ENCODE peak calls at places on chromosomes 5 and 9, in ten cellular contexts. One of them, this sample, is unnamed. For H3K4me1, the result is how much of the 10 kb centered on the place peaks cover.

GRCh38 chr5:150734579-150735384 is 24.0 kb downstream of the DCTN4 start:
- DNase-seq in sigmoid colon: peak
- DNase-seq in esophagus squamous epithelium: no peak
- DNase-seq in left ventricle myocardium inferior: peak
- DNase-seq in tibial nerve: no peak
- DNase-seq in transverse colon: peak
- DNase-seq in adrenal gland: peak
- DNase-seq in tibial artery: peak
- DNase-seq in endodermal cell: no peak
- DNase-seq in stomach: peak
- DNase-seq in this sample: no peak

GRCh38 chr5:8685704-8686103 is 816.8 kb downstream of the MTRR start:
- DNase-seq in sigmoid colon: no peak
- DNase-seq in esophagus squamous epithelium: no peak
- DNase-seq in left ventricle myocardium inferior: no peak
- DNase-seq in tibial nerve: no peak
- DNase-seq in transverse colon: no peak
- DNase-seq in adrenal gland: no peak
- DNase-seq in tibial artery: no peak
- DNase-seq in endodermal cell: peak
- DNase-seq in stomach: no peak
- DNase-seq in this sample: no peak

GRCh38 chr5:137710086-137710485 is 25.8 kb downstream of the KLHL3 start:
- DNase-seq in sigmoid colon: no peak
- DNase-seq in esophagus squamous epithelium: no peak
- DNase-seq in left ventricle myocardium inferior: no peak
- DNase-seq in tibial nerve: no peak
- DNase-seq in transverse colon: no peak
- DNase-seq in adrenal gland: no peak
- DNase-seq in tibial artery: no peak
- DNase-seq in endodermal cell: peak
- DNase-seq in stomach: no peak
- DNase-seq in this sample: no peak

GRCh38 chr9:15469862-15470261 is 40.9 kb downstream of the PSIP1 start:
- DNase-seq in sigmoid colon: no peak
- DNase-seq in esophagus squamous epithelium: no peak
- DNase-seq in left ventricle myocardium inferior: no peak
- DNase-seq in tibial nerve: no peak
- DNase-seq in transverse colon: no peak
- DNase-seq in adrenal gland: no peak
- DNase-seq in tibial artery: no peak
- DNase-seq in endodermal cell: no peak
- DNase-seq in stomach: no peak
- DNase-seq in this sample: no peak

GRCh38 chr9:136584401-136585328 is 38.8 kb upstream of the NOTCH1 start:
- DNase-seq in sigmoid colon: no peak
- DNase-seq in esophagus squamous epithelium: no peak
- DNase-seq in left ventricle myocardium inferior: no peak
- DNase-seq in tibial nerve: no peak
- DNase-seq in transverse colon: no peak
- DNase-seq in adrenal gland: peak
- DNase-seq in tibial artery: no peak
- DNase-seq in endodermal cell: no peak
- DNase-seq in stomach: peak
- DNase-seq in this sample: peak

GRCh38 chr5:146726891-146727290 is 151.7 kb downstream of the PPP2R2B start:
- DNase-seq in sigmoid colon: no peak
- DNase-seq in esophagus squamous epithelium: no peak
- DNase-seq in left ventricle myocardium inferior: no peak
- DNase-seq in tibial nerve: no peak
- DNase-seq in transverse colon: no peak
- DNase-seq in adrenal gland: no peak
- DNase-seq in tibial artery: no peak
- DNase-seq in endodermal cell: no peak
- DNase-seq in stomach: no peak
- DNase-seq in this sample: no peak

GRCh38 chr5:143051244-143052058 is 281.3 kb downstream of the ARHGAP26 start:
- DNase-seq in sigmoid colon: no peak
- DNase-seq in esophagus squamous epithelium: no peak
- DNase-seq in left ventricle myocardium inferior: no peak
- DNase-seq in tibial nerve: no peak
- DNase-seq in transverse colon: no peak
- DNase-seq in adrenal gland: peak
- DNase-seq in tibial artery: no peak
- DNase-seq in endodermal cell: no peak
- DNase-seq in stomach: no peak
- DNase-seq in this sample: no peak

GRCh38 chr5:138502121-138502520 is 36.8 kb downstream of the EGR1 start:
- DNase-seq in sigmoid colon: no peak
- DNase-seq in esophagus squamous epithelium: no peak
- DNase-seq in left ventricle myocardium inferior: no peak
- DNase-seq in tibial nerve: no peak
- DNase-seq in transverse colon: no peak
- DNase-seq in adrenal gland: peak
- DNase-seq in tibial artery: no peak
- DNase-seq in endodermal cell: no peak
- DNase-seq in stomach: no peak
- DNase-seq in this sample: no peak

GRCh38 chr5:156474251-156474650 is 147.3 kb downstream of the SGCD start:
- DNase-seq in sigmoid colon: peak
- DNase-seq in esophagus squamous epithelium: no peak
- DNase-seq in left ventricle myocardium inferior: peak
- DNase-seq in tibial nerve: no peak
- DNase-seq in transverse colon: no peak
- DNase-seq in adrenal gland: no peak
- DNase-seq in tibial artery: peak
- DNase-seq in endodermal cell: no peak
- DNase-seq in stomach: no peak
- DNase-seq in this sample: no peak

GRCh38 chr9:69671904-69672827 is at the start of gene APBA1:
- DNase-seq in sigmoid colon: peak
- DNase-seq in esophagus squamous epithelium: no peak
- DNase-seq in left ventricle myocardium inferior: peak
- DNase-seq in tibial nerve: peak
- DNase-seq in transverse colon: peak
- DNase-seq in adrenal gland: peak
- DNase-seq in tibial artery: peak
- DNase-seq in endodermal cell: peak
- DNase-seq in stomach: peak
- DNase-seq in this sample: peak

GRCh38 chr9:137488906-137489305 is 29.8 kb upstream of the NSMF start:
- DNase-seq in sigmoid colon: no peak
- DNase-seq in esophagus squamous epithelium: no peak
- DNase-seq in left ventricle myocardium inferior: no peak
- DNase-seq in tibial nerve: no peak
- DNase-seq in transverse colon: no peak
- DNase-seq in adrenal gland: no peak
- DNase-seq in tibial artery: no peak
- DNase-seq in endodermal cell: no peak
- DNase-seq in stomach: no peak
- DNase-seq in this sample: peak

GRCh38 chr5:54148062-54148461 is 162.3 kb downstream of the ARL15 start:
- DNase-seq in sigmoid colon: no peak
- DNase-seq in esophagus squamous epithelium: no peak
- DNase-seq in left ventricle myocardium inferior: no peak
- DNase-seq in tibial nerve: no peak
- DNase-seq in transverse colon: no peak
- DNase-seq in adrenal gland: no peak
- DNase-seq in tibial artery: no peak
- DNase-seq in endodermal cell: no peak
- DNase-seq in stomach: no peak
- DNase-seq in this sample: no peak
- TF ChIP-seq CTCF in sigmoid colon: no peak
- TF ChIP-seq CTCF in esophagus squamous epithelium: no peak
- TF ChIP-seq CTCF in left ventricle myocardium inferior: no peak
- TF ChIP-seq CTCF in tibial nerve: no peak
- TF ChIP-seq CTCF in transverse colon: no peak
- TF ChIP-seq CTCF in adrenal gland: no peak
- TF ChIP-seq CTCF in tibial artery: no peak
- TF ChIP-seq CTCF in endodermal cell: no peak
- TF ChIP-seq CTCF in stomach: no peak
- TF ChIP-seq CTCF in this sample: no peak

DNA sequence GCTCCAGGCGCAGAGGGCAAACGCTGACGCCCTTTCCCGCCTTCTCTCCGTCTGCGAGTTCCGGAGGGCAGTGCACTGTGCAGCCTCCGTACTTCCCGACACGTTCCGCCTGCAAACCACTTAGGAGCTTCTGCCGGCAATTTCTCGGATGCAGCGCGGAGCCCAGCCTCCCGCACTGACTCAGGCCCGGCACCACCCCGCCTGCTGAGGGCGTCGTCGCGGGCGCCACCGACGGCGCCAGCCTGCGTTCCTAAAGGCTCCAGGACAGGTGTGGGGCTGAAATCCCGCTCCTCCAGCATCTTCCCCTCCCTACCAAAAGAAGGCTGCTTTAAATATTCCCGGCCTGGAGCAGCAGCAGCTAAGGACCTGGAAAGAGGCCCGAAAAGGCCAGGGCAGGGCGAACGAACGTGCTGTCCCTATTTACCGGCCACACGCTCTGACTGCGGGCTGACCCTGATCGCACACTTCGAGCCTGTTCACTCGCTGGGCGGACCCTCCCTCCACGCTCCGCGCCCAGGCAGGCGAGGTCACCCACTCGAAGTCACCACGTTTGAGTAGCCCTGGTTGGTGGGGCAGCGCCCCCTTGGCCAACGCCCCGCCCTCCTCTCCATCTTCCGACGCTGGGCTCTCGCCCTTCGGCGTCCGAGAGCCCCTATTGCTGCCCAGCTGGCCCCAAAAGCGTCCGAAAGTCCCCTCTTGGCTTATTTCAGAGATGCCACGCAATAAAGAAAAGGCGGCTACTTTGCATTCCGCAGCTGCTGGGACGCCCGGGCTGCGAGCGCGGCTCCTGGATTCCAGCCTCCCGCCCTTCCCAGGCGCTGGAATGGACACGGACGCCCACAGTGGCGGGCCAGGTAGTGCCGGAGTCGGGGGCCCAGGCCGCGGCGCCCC is 9.6 kb upstream of the TRIM36 start:
- DNase-seq in sigmoid colon: no peak
- DNase-seq in esophagus squamous epithelium: no peak
- DNase-seq in left ventricle myocardium inferior: no peak
- DNase-seq in tibial nerve: no peak
- DNase-seq in transverse colon: peak
- DNase-seq in adrenal gland: peak
- DNase-seq in tibial artery: no peak
- DNase-seq in endodermal cell: peak
- DNase-seq in stomach: no peak
- DNase-seq in this sample: peak
- H3K27ac ChIP-seq in sigmoid colon: no peak
- H3K27ac ChIP-seq in esophagus squamous epithelium: no peak
- H3K27ac ChIP-seq in left ventricle myocardium inferior: no peak
- H3K27ac ChIP-seq in tibial nerve: no peak
- H3K27ac ChIP-seq in transverse colon: no peak
- H3K27ac ChIP-seq in adrenal gland: no peak
- H3K27ac ChIP-seq in tibial artery: peak
- H3K27ac ChIP-seq in endodermal cell: no peak
- H3K27ac ChIP-seq in stomach: peak
- H3K27ac ChIP-seq in this sample: no peak

GRCh38 chr5:135371738-135372232 is 27.2 kb downstream of the MACROH2A1 start:
- DNase-seq in sigmoid colon: no peak
- DNase-seq in esophagus squamous epithelium: no peak
- DNase-seq in left ventricle myocardium inferior: no peak
- DNase-seq in tibial nerve: no peak
- DNase-seq in transverse colon: no peak
- DNase-seq in adrenal gland: no peak
- DNase-seq in tibial artery: no peak
- DNase-seq in endodermal cell: no peak
- DNase-seq in stomach: no peak
- DNase-seq in this sample: no peak
- H3K4me1 ChIP-seq in sigmoid colon: half or more
- H3K4me1 ChIP-seq in esophagus squamous epithelium: under half
- H3K4me1 ChIP-seq in left ventricle myocardium inferior: half or more
- H3K4me1 ChIP-seq in tibial nerve: under half
- H3K4me1 ChIP-seq in transverse colon: under half
- H3K4me1 ChIP-seq in adrenal gland: under half
- H3K4me1 ChIP-seq in tibial artery: under half
- H3K4me1 ChIP-seq in endodermal cell: under half
- H3K4me1 ChIP-seq in stomach: half or more
- H3K4me1 ChIP-seq in this sample: under half

DNA sequence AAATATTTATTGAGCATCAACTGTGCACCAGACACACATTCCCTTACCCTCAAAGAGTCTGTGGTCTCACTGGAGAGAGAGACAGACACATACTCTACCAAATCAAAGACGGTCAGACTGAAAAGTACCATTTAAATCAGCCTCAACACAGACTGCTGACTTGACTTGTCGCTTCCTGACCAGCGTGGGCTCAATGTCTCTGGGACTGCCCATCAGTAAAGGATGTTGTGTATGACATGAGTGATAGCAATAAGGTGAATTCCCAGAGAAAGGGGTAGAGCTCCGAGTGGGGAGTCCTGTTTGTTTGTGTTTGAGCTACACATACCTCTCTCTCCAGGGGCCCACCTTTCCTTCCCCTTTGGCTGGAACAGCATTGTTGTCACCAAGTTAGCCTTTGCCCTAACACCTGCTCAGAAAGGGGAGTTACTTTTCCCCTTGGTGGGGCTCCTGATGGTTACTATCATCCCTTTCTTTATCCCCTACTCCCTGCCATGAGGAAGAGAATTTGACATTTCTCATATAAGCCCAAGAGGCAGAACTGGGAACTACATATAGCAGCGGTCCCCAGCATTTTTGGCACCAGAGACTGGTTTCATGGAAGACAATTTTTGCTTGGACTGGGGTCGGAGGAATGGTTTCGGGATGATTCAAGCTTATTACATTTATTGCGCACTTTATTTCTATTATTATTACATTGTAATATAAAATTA is 33.9 kb downstream of the NR4A3 start:
- DNase-seq in sigmoid colon: no peak
- DNase-seq in esophagus squamous epithelium: no peak
- DNase-seq in left ventricle myocardium inferior: no peak
- DNase-seq in tibial nerve: no peak
- DNase-seq in transverse colon: no peak
- DNase-seq in adrenal gland: no peak
- DNase-seq in tibial artery: no peak
- DNase-seq in endodermal cell: peak
- DNase-seq in stomach: no peak
- DNase-seq in this sample: no peak
- TF ChIP-seq CTCF in sigmoid colon: no peak
- TF ChIP-seq CTCF in esophagus squamous epithelium: no peak
- TF ChIP-seq CTCF in left ventricle myocardium inferior: no peak
- TF ChIP-seq CTCF in tibial nerve: no peak
- TF ChIP-seq CTCF in transverse colon: no peak
- TF ChIP-seq CTCF in adrenal gland: no peak
- TF ChIP-seq CTCF in tibial artery: no peak
- TF ChIP-seq CTCF in endodermal cell: peak
- TF ChIP-seq CTCF in stomach: no peak
- TF ChIP-seq CTCF in this sample: no peak

DNA sequence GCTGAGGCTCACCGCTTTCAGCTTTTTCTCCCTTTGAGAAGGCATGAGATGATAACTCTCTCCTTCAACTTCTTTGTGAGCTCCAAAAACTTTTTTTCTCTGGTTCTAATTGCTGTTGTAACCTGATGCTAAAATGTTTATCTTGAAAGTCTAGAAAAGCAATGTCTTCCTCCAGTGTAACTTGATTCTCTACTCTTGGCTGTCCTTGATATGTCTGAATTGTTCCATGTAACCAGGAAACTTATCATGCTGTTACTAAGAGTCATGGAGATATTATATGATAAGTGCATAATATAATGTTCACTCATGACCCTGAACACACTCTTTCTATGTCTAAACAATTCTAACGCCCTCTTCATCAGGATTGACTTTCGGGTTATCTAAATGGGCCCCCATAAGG is 128.0 kb upstream of the ABCA1 start:
- DNase-seq in sigmoid colon: no peak
- DNase-seq in esophagus squamous epithelium: no peak
- DNase-seq in left ventricle myocardium inferior: no peak
- DNase-seq in tibial nerve: no peak
- DNase-seq in transverse colon: no peak
- DNase-seq in adrenal gland: no peak
- DNase-seq in tibial artery: no peak
- DNase-seq in endodermal cell: no peak
- DNase-seq in stomach: no peak
- DNase-seq in this sample: no peak
- H3K27ac ChIP-seq in sigmoid colon: no peak
- H3K27ac ChIP-seq in esophagus squamous epithelium: no peak
- H3K27ac ChIP-seq in left ventricle myocardium inferior: no peak
- H3K27ac ChIP-seq in tibial nerve: no peak
- H3K27ac ChIP-seq in transverse colon: no peak
- H3K27ac ChIP-seq in adrenal gland: peak
- H3K27ac ChIP-seq in tibial artery: no peak
- H3K27ac ChIP-seq in endodermal cell: no peak
- H3K27ac ChIP-seq in stomach: no peak
- H3K27ac ChIP-seq in this sample: no peak

This sample was measured in kidney.